ENCODE peak calls at places on chromosomes 6 and 20, in four cellular contexts. One of them, this sample, is unnamed. For H3K9me3, the result is how much of the 10 kb centered on the place peaks cover.

GRCh38 chr6:115602471-115602870 is 458.2 kb downstream of the FRK start:
- DNase-seq in body of pancreas: no peak
- DNase-seq in RWPE2: no peak
- DNase-seq in right atrium auricular region: no peak
- DNase-seq in this sample: no peak

GRCh38 chr20:9903048-9903651 is 64.3 kb upstream of the PAK5 start:
- DNase-seq in body of pancreas: no peak
- DNase-seq in RWPE2: no peak
- DNase-seq in right atrium auricular region: no peak
- DNase-seq in this sample: no peak

GRCh38 chr6:139376604-139377218 is 2.3 kb upstream of the CITED2 start:
- DNase-seq in body of pancreas: peak
- DNase-seq in RWPE2: no peak
- DNase-seq in right atrium auricular region: peak
- DNase-seq in this sample: no peak

GRCh38 chr20:57323034-57323433 is 6.6 kb upstream of the SPO11 start:
- DNase-seq in body of pancreas: no peak
- DNase-seq in RWPE2: peak
- DNase-seq in right atrium auricular region: peak
- DNase-seq in this sample: no peak

GRCh38 chr20:53706511-53707031 is 112.9 kb upstream of the ZNF217 start:
- DNase-seq in body of pancreas: no peak
- DNase-seq in RWPE2: no peak
- DNase-seq in right atrium auricular region: no peak
- DNase-seq in this sample: no peak

GRCh38 chr6:7975764-7976146 is 65.2 kb upstream of the TXNDC5 start:
- DNase-seq in body of pancreas: no peak
- DNase-seq in RWPE2: no peak
- DNase-seq in right atrium auricular region: peak
- DNase-seq in this sample: no peak

GRCh38 chr6:158003910-158004695 is 22.4 kb downstream of the SYNJ2 start:
- DNase-seq in body of pancreas: no peak
- DNase-seq in RWPE2: peak
- DNase-seq in right atrium auricular region: no peak
- DNase-seq in this sample: no peak

GRCh38 chr6:69097948-69098347 is 462.9 kb downstream of the ADGRB3 start:
- DNase-seq in body of pancreas: no peak
- DNase-seq in RWPE2: no peak
- DNase-seq in right atrium auricular region: no peak
- DNase-seq in this sample: no peak

GRCh38 chr20:40669692-40670091 is 19.3 kb downstream of the MAFB start:
- DNase-seq in body of pancreas: no peak
- DNase-seq in RWPE2: peak
- DNase-seq in right atrium auricular region: no peak
- DNase-seq in this sample: no peak

GRCh38 chr20:17795003-17795402 is 95.2 kb downstream of the BANF2 start:
- DNase-seq in body of pancreas: no peak
- DNase-seq in RWPE2: no peak
- DNase-seq in right atrium auricular region: no peak
- DNase-seq in this sample: no peak

DNA sequence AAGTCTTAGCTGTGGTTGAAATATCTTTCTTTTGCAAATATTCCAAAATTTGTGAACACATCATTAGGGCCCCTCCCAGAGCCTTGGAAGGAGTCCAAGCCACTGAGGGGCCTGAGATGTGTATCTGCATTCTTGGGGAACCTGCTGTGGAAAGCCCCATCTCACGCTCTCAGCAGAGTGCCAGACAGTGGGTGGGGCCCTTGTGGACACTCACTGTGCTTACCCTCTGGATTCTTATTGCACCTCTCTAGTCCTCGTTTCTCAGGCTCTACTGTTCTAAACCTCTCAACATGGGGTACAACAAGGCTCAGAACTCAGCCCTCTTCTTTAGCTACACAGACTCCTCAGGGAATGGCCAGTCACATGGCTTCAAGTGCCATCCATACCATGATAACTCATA is 416.2 kb upstream of the CDH4 start:
- DNase-seq in body of pancreas: no peak
- DNase-seq in RWPE2: no peak
- DNase-seq in right atrium auricular region: no peak
- DNase-seq in this sample: no peak
- H3K9me3 ChIP-seq in body of pancreas: under half
- H3K9me3 ChIP-seq in RWPE2: under half
- H3K9me3 ChIP-seq in right atrium auricular region: under half
- H3K9me3 ChIP-seq in this sample: under half

DNA sequence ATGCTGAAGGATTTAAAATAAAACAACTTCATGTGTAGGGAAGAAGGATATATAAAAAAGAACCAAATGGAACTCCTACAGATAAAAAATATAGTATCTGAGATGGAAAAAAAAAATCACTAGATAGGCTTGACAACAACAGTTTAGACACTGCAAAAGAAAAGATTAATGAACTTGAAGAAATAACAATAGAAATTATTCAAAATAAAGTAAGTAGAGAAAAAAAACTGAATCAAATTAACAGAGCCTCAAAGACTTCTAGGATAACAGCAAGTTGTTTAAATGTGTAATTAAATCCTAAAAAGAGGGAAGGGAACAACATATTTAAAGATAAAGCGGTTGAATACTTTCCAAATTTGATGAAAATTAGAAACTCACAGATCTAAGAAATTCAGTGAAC is 316.3 kb upstream of the ECI2 start:
- DNase-seq in body of pancreas: no peak
- DNase-seq in RWPE2: no peak
- DNase-seq in right atrium auricular region: no peak
- DNase-seq in this sample: no peak
- H3K9me3 ChIP-seq in body of pancreas: under half
- H3K9me3 ChIP-seq in RWPE2: under half
- H3K9me3 ChIP-seq in right atrium auricular region: under half
- H3K9me3 ChIP-seq in this sample: under half

GRCh38 chr6:88584581-88584980 is 378.8 kb downstream of the RNGTT start:
- DNase-seq in body of pancreas: no peak
- DNase-seq in RWPE2: no peak
- DNase-seq in right atrium auricular region: no peak
- DNase-seq in this sample: no peak
- H3K9me3 ChIP-seq in body of pancreas: under half
- H3K9me3 ChIP-seq in RWPE2: under half
- H3K9me3 ChIP-seq in right atrium auricular region: under half
- H3K9me3 ChIP-seq in this sample: under half

GRCh38 chr20:18986895-18987580 is 173.5 kb downstream of the SCP2D1 start:
- DNase-seq in body of pancreas: no peak
- DNase-seq in RWPE2: no peak
- DNase-seq in right atrium auricular region: peak
- DNase-seq in this sample: no peak

GRCh38 chr20:18988701-18989100 is 175.1 kb downstream of the SCP2D1 start:
- DNase-seq in body of pancreas: no peak
- DNase-seq in RWPE2: no peak
- DNase-seq in right atrium auricular region: peak
- DNase-seq in this sample: no peak

GRCh38 chr20:18986146-18986830 is 172.7 kb downstream of the SCP2D1 start:
- DNase-seq in body of pancreas: no peak
- DNase-seq in RWPE2: no peak
- DNase-seq in right atrium auricular region: peak
- DNase-seq in this sample: no peak

GRCh38 chr20:18989736-18990474 is 176.3 kb downstream of the SCP2D1 start:
- DNase-seq in body of pancreas: no peak
- DNase-seq in RWPE2: no peak
- DNase-seq in right atrium auricular region: no peak
- DNase-seq in this sample: no peak

GRCh38 chr20:18987781-18988360 is 174.3 kb downstream of the SCP2D1 start:
- DNase-seq in body of pancreas: no peak
- DNase-seq in RWPE2: no peak
- DNase-seq in right atrium auricular region: peak
- DNase-seq in this sample: no peak
- H3K9me3 ChIP-seq in body of pancreas: under half
- H3K9me3 ChIP-seq in RWPE2: under half
- H3K9me3 ChIP-seq in right atrium auricular region: under half
- H3K9me3 ChIP-seq in this sample: under half

GRCh38 chr6:166492092-166492491 is 94.4 kb downstream of the RAMACL start:
- DNase-seq in body of pancreas: no peak
- DNase-seq in RWPE2: no peak
- DNase-seq in right atrium auricular region: no peak
- DNase-seq in this sample: no peak

GRCh38 chr6:166495487-166496314 is 90.8 kb downstream of the RAMACL start:
- DNase-seq in body of pancreas: no peak
- DNase-seq in RWPE2: no peak
- DNase-seq in right atrium auricular region: no peak
- DNase-seq in this sample: no peak

GRCh38 chr6:166494101-166494441 is 92.4 kb downstream of the RAMACL start:
- DNase-seq in body of pancreas: no peak
- DNase-seq in RWPE2: no peak
- DNase-seq in right atrium auricular region: no peak
- DNase-seq in this sample: no peak

GRCh38 chr6:166494757-166495486 is 91.6 kb downstream of the RAMACL start:
- DNase-seq in body of pancreas: no peak
- DNase-seq in RWPE2: no peak
- DNase-seq in right atrium auricular region: no peak
- DNase-seq in this sample: no peak

GRCh38 chr6:166493427-166494100 is 92.9 kb downstream of the RAMACL start:
- DNase-seq in body of pancreas: no peak
- DNase-seq in RWPE2: no peak
- DNase-seq in right atrium auricular region: no peak
- DNase-seq in this sample: no peak
- H3K9me3 ChIP-seq in body of pancreas: under half
- H3K9me3 ChIP-seq in RWPE2: under half
- H3K9me3 ChIP-seq in right atrium auricular region: under half
- H3K9me3 ChIP-seq in this sample: under half

GRCh38 chr20:51446656-51447055 is 95.9 kb downstream of the NFATC2 start:
- DNase-seq in body of pancreas: no peak
- DNase-seq in RWPE2: peak
- DNase-seq in right atrium auricular region: no peak
- DNase-seq in this sample: peak
- H3K9me3 ChIP-seq in body of pancreas: under half
- H3K9me3 ChIP-seq in RWPE2: under half
- H3K9me3 ChIP-seq in right atrium auricular region: under half
- H3K9me3 ChIP-seq in this sample: under half

DNA sequence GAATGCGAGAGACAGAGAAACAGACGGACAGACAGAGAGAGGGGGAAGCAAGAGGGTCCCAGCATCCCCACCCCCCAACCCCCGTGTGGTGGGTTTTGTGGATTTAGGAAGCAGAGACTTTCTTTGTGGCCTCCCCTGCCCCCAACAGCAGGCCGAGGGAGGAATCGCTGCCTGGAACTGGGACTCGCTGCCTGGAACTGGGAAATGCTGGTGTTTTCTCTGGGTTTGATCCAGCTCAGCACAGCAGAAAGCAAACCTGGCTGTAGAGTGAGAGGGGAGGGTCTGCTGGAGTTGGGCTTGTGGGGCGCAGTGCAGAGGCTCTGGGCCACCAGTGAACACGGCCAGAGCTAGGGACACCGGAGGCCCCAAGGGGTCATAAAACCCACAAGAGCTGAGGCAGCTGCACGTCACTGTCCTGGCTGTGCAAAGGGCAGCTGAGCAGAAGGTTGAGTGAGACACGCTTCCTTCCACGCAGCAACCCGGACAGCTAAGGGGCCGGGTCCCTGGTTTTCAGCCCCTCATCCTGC is 181.8 kb downstream of the TAF4 start:
- DNase-seq in body of pancreas: no peak
- DNase-seq in RWPE2: no peak
- DNase-seq in right atrium auricular region: no peak
- DNase-seq in this sample: no peak
- H3K9me3 ChIP-seq in body of pancreas: under half
- H3K9me3 ChIP-seq in RWPE2: under half
- H3K9me3 ChIP-seq in right atrium auricular region: under half
- H3K9me3 ChIP-seq in this sample: under half

GRCh38 chr6:22368794-22369193 is 72.0 kb upstream of the PRL start:
- DNase-seq in body of pancreas: no peak
- DNase-seq in RWPE2: no peak
- DNase-seq in right atrium auricular region: no peak
- DNase-seq in this sample: no peak
- H3K9me3 ChIP-seq in body of pancreas: under half
- H3K9me3 ChIP-seq in RWPE2: under half
- H3K9me3 ChIP-seq in right atrium auricular region: under half
- H3K9me3 ChIP-seq in this sample: under half

DNA sequence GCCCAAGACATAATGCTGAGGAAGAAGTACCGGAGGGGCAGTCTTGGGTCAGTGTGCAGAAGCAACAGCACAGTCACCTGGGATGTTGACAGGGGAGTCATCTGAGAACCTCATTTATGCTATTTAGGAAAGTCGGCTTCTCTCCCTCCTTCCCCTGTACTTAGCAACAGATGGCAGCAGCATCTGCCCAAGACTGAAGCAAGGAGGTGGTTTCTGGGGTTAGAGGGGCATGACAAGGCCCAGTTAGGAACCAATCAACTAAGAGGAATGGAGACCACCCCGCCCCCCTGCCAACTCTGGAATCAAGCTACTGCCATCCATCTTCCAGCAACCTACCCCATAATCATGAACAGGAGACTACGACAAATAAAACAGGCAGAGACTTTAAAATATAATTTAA is 21.7 kb downstream of the RIPK1 start:
- DNase-seq in body of pancreas: no peak
- DNase-seq in RWPE2: no peak
- DNase-seq in right atrium auricular region: no peak
- DNase-seq in this sample: no peak
- H3K9me3 ChIP-seq in body of pancreas: under half
- H3K9me3 ChIP-seq in RWPE2: under half
- H3K9me3 ChIP-seq in right atrium auricular region: under half
- H3K9me3 ChIP-seq in this sample: under half

GRCh38 chr6:168415993-168416530 is 24.9 kb upstream of the SMOC2 start:
- DNase-seq in body of pancreas: no peak
- DNase-seq in RWPE2: no peak
- DNase-seq in right atrium auricular region: no peak
- DNase-seq in this sample: no peak
- H3K9me3 ChIP-seq in body of pancreas: under half
- H3K9me3 ChIP-seq in RWPE2: under half
- H3K9me3 ChIP-seq in right atrium auricular region: under half
- H3K9me3 ChIP-seq in this sample: under half